ENCODE peak calls at places on chromosomes 4 and X, in five cellular contexts. One of them, this sample, is unnamed.
A peak's percentile ranks its signal among the peaks of the same experiment; 100 is the strongest.

GRCh38 chr4:76896731-76897521 is 1.0 kb downstream of the SOWAHB start:
- DNase-seq in mesothelial cell of epicardium: no peak
- DNase-seq in mucosa of gallbladder: no peak
- DNase-seq in posterior vena cava: no peak
- DNase-seq in fibroblast of lung: peak; percentile 41
- DNase-seq in this sample: peak; percentile 77

GRCh38 chr4:5996641-5997040 is 21.6 kb downstream of the C4orf50 start:
- DNase-seq in mesothelial cell of epicardium: no peak
- DNase-seq in mucosa of gallbladder: no peak
- DNase-seq in posterior vena cava: peak; percentile 23
- DNase-seq in fibroblast of lung: no peak
- DNase-seq in this sample: no peak

GRCh38 chrX:104854790-104855340 is 288.9 kb downstream of the IL1RAPL2 start:
- DNase-seq in mesothelial cell of epicardium: no peak
- DNase-seq in mucosa of gallbladder: no peak
- DNase-seq in posterior vena cava: no peak
- DNase-seq in fibroblast of lung: peak; percentile 84
- DNase-seq in this sample: no peak

GRCh38 chr4:76624271-76624681 is 189.2 kb downstream of the SHROOM3 start:
- DNase-seq in mesothelial cell of epicardium: no peak
- DNase-seq in mucosa of gallbladder: peak; percentile 57
- DNase-seq in posterior vena cava: peak; percentile 78
- DNase-seq in fibroblast of lung: peak; percentile 98
- DNase-seq in this sample: no peak

GRCh38 chrX:64187762-64188150 is 17.8 kb downstream of the AMER1 start:
- DNase-seq in mesothelial cell of epicardium: no peak
- DNase-seq in mucosa of gallbladder: no peak
- DNase-seq in posterior vena cava: no peak
- DNase-seq in fibroblast of lung: no peak
- DNase-seq in this sample: no peak

GRCh38 chrX:63889001-63889400 is 104.0 kb upstream of the ARHGEF9 start:
- DNase-seq in mesothelial cell of epicardium: no peak
- DNase-seq in mucosa of gallbladder: no peak
- DNase-seq in posterior vena cava: no peak
- DNase-seq in fibroblast of lung: peak; percentile 42
- DNase-seq in this sample: no peak

GRCh38 chrX:68504237-68504636 is 5.4 kb downstream of the YIPF6 start:
- DNase-seq in mesothelial cell of epicardium: no peak
- DNase-seq in mucosa of gallbladder: no peak
- DNase-seq in posterior vena cava: no peak
- DNase-seq in fibroblast of lung: peak; percentile 78
- DNase-seq in this sample: no peak

GRCh38 chrX:49192722-49193328 is 6.7 kb upstream of the PRICKLE3 start:
- DNase-seq in mesothelial cell of epicardium: no peak
- DNase-seq in mucosa of gallbladder: no peak
- DNase-seq in posterior vena cava: no peak
- DNase-seq in fibroblast of lung: peak; percentile 16
- DNase-seq in this sample: no peak

GRCh38 chr4:55366621-55367020 is 20.6 kb downstream of the SRD5A3 start:
- DNase-seq in mesothelial cell of epicardium: no peak
- DNase-seq in mucosa of gallbladder: no peak
- DNase-seq in posterior vena cava: no peak
- DNase-seq in fibroblast of lung: no peak
- DNase-seq in this sample: no peak

GRCh38 chr4:173448557-173448918 is 49.6 kb upstream of the SCRG1 start:
- DNase-seq in mesothelial cell of epicardium: no peak
- DNase-seq in mucosa of gallbladder: no peak
- DNase-seq in posterior vena cava: no peak
- DNase-seq in fibroblast of lung: peak; percentile 85
- DNase-seq in this sample: no peak

GRCh38 chrX:42246814-42247213 is 323.5 kb upstream of the CASK start:
- DNase-seq in mesothelial cell of epicardium: no peak
- DNase-seq in mucosa of gallbladder: no peak
- DNase-seq in posterior vena cava: no peak
- DNase-seq in fibroblast of lung: peak; percentile 4
- DNase-seq in this sample: peak; percentile 11

GRCh38 chr4:128528793-128529553 is 241.4 kb upstream of the PGRMC2 start:
- DNase-seq in mesothelial cell of epicardium: no peak
- DNase-seq in mucosa of gallbladder: peak; percentile 34
- DNase-seq in posterior vena cava: no peak
- DNase-seq in fibroblast of lung: peak; percentile 100
- DNase-seq in this sample: no peak

GRCh38 chr4:98510757-98511517 is 147.5 kb downstream of the TSPAN5 start:
- DNase-seq in mesothelial cell of epicardium: no peak
- DNase-seq in mucosa of gallbladder: no peak
- DNase-seq in posterior vena cava: no peak
- DNase-seq in fibroblast of lung: peak; percentile 94
- DNase-seq in this sample: no peak

GRCh38 chrX:93346309-93346708 is 327.1 kb downstream of the NAP1L3 start:
- DNase-seq in mesothelial cell of epicardium: no peak
- DNase-seq in mucosa of gallbladder: no peak
- DNase-seq in posterior vena cava: no peak
- DNase-seq in fibroblast of lung: no peak
- DNase-seq in this sample: no peak

GRCh38 chr4:144202091-144202490 is 61.6 kb upstream of the GYPA start:
- DNase-seq in mesothelial cell of epicardium: no peak
- DNase-seq in mucosa of gallbladder: no peak
- DNase-seq in posterior vena cava: no peak
- DNase-seq in fibroblast of lung: no peak
- DNase-seq in this sample: no peak

GRCh38 chrX:40307871-40308270 is 210.1 kb upstream of the BCOR start:
- DNase-seq in mesothelial cell of epicardium: no peak
- DNase-seq in mucosa of gallbladder: no peak
- DNase-seq in posterior vena cava: no peak
- DNase-seq in fibroblast of lung: no peak
- DNase-seq in this sample: no peak

GRCh38 chr4:154939851-154940250 is 158.8 kb downstream of the RBM46 start:
- DNase-seq in mesothelial cell of epicardium: no peak
- DNase-seq in mucosa of gallbladder: no peak
- DNase-seq in posterior vena cava: no peak
- DNase-seq in fibroblast of lung: no peak
- DNase-seq in this sample: no peak

GRCh38 chrX:37860731-37861130 is 13.4 kb upstream of the DYNLT3 start:
- DNase-seq in mesothelial cell of epicardium: no peak
- DNase-seq in mucosa of gallbladder: no peak
- DNase-seq in posterior vena cava: no peak
- DNase-seq in fibroblast of lung: peak; percentile 49
- DNase-seq in this sample: no peak

GRCh38 chr4:95466791-95467190 is 82.0 kb downstream of the UNC5C start:
- DNase-seq in mesothelial cell of epicardium: no peak
- DNase-seq in mucosa of gallbladder: no peak
- DNase-seq in posterior vena cava: no peak
- DNase-seq in fibroblast of lung: no peak
- DNase-seq in this sample: no peak

GRCh38 chrX:34770511-34770910 is 113.4 kb upstream of the TMEM47 start:
- DNase-seq in mesothelial cell of epicardium: no peak
- DNase-seq in mucosa of gallbladder: no peak
- DNase-seq in posterior vena cava: no peak
- DNase-seq in fibroblast of lung: no peak
- DNase-seq in this sample: no peak

GRCh38 chr4:137427411-137427810 is 104.9 kb downstream of the PCDH18 start:
- DNase-seq in mesothelial cell of epicardium: no peak
- DNase-seq in mucosa of gallbladder: no peak
- DNase-seq in posterior vena cava: no peak
- DNase-seq in fibroblast of lung: no peak
- DNase-seq in this sample: no peak

GRCh38 chr4:57504139-57504538 is 394.0 kb upstream of the IGFBP7 start:
- DNase-seq in mesothelial cell of epicardium: no peak
- DNase-seq in mucosa of gallbladder: no peak
- DNase-seq in posterior vena cava: no peak
- DNase-seq in fibroblast of lung: no peak
- DNase-seq in this sample: no peak

GRCh38 chrX:39477438-39478120 is 620.2 kb downstream of the BCOR start:
- DNase-seq in mesothelial cell of epicardium: no peak
- DNase-seq in mucosa of gallbladder: peak; percentile 43
- DNase-seq in posterior vena cava: peak; percentile 89
- DNase-seq in fibroblast of lung: peak; percentile 27
- DNase-seq in this sample: peak; percentile 25

GRCh38 chrX:38694394-38694793 is 106.9 kb upstream of the MID1IP1 start:
- DNase-seq in mesothelial cell of epicardium: no peak
- DNase-seq in mucosa of gallbladder: no peak
- DNase-seq in posterior vena cava: no peak
- DNase-seq in fibroblast of lung: peak; percentile 20
- DNase-seq in this sample: no peak

GRCh38 chrX:121151293-121151692 is 103.9 kb downstream of the GLUD2 start:
- DNase-seq in mesothelial cell of epicardium: no peak
- DNase-seq in mucosa of gallbladder: no peak
- DNase-seq in posterior vena cava: no peak
- DNase-seq in fibroblast of lung: no peak
- DNase-seq in this sample: no peak

GRCh38 chr4:24794916-24795665 is at the start of gene SOD3:
- DNase-seq in mesothelial cell of epicardium: no peak
- DNase-seq in mucosa of gallbladder: peak; percentile 84
- DNase-seq in posterior vena cava: peak; percentile 94
- DNase-seq in fibroblast of lung: peak; percentile 91
- DNase-seq in this sample: peak; percentile 17

GRCh38 chr4:876780-877179 is 50.9 kb upstream of the CPLX1 start:
- DNase-seq in mesothelial cell of epicardium: no peak
- DNase-seq in mucosa of gallbladder: no peak
- DNase-seq in posterior vena cava: no peak
- DNase-seq in fibroblast of lung: no peak
- DNase-seq in this sample: no peak

GRCh38 chrX:131675596-131676194 is 131.8 kb downstream of the OR13H1 start:
- DNase-seq in mesothelial cell of epicardium: no peak
- DNase-seq in mucosa of gallbladder: no peak
- DNase-seq in posterior vena cava: no peak
- DNase-seq in fibroblast of lung: peak; percentile 3
- DNase-seq in this sample: no peak

GRCh38 chrX:19611636-19612376 is 96.5 kb upstream of the MAP3K15 start:
- DNase-seq in mesothelial cell of epicardium: no peak
- DNase-seq in mucosa of gallbladder: no peak
- DNase-seq in posterior vena cava: no peak
- DNase-seq in fibroblast of lung: no peak
- DNase-seq in this sample: no peak

GRCh38 chrX:109347618-109348017 is 134.3 kb downstream of the GUCY2F start:
- DNase-seq in mesothelial cell of epicardium: no peak
- DNase-seq in mucosa of gallbladder: no peak
- DNase-seq in posterior vena cava: no peak
- DNase-seq in fibroblast of lung: peak; percentile 74
- DNase-seq in this sample: no peak

GRCh38 chr4:188031751-188032150 is 36.2 kb downstream of the ZFP42 start:
- DNase-seq in mesothelial cell of epicardium: no peak
- DNase-seq in mucosa of gallbladder: no peak
- DNase-seq in posterior vena cava: no peak
- DNase-seq in fibroblast of lung: no peak
- DNase-seq in this sample: no peak

GRCh38 chr4:170008376-170008775 is 17.8 kb downstream of the MFAP3L start:
- DNase-seq in mesothelial cell of epicardium: no peak
- DNase-seq in mucosa of gallbladder: no peak
- DNase-seq in posterior vena cava: no peak
- DNase-seq in fibroblast of lung: no peak
- DNase-seq in this sample: no peak

GRCh38 chr4:156792462-156793085 is 179.0 kb downstream of the PDGFC start:
- DNase-seq in mesothelial cell of epicardium: no peak
- DNase-seq in mucosa of gallbladder: no peak
- DNase-seq in posterior vena cava: no peak
- DNase-seq in fibroblast of lung: peak; percentile 70
- DNase-seq in this sample: no peak

GRCh38 chrX:132292753-132293152 is 73.5 kb upstream of the RAP2C start:
- DNase-seq in mesothelial cell of epicardium: no peak
- DNase-seq in mucosa of gallbladder: no peak
- DNase-seq in posterior vena cava: no peak
- DNase-seq in fibroblast of lung: peak; percentile 39
- DNase-seq in this sample: peak; percentile 52

GRCh38 chr4:76670631-76671030 is 227.3 kb downstream of the SOWAHB start:
- DNase-seq in mesothelial cell of epicardium: no peak
- DNase-seq in mucosa of gallbladder: no peak
- DNase-seq in posterior vena cava: no peak
- DNase-seq in fibroblast of lung: no peak
- DNase-seq in this sample: no peak

GRCh38 chr4:74167585-74167984 is 9.7 kb downstream of the MTHFD2L start:
- DNase-seq in mesothelial cell of epicardium: no peak
- DNase-seq in mucosa of gallbladder: no peak
- DNase-seq in posterior vena cava: no peak
- DNase-seq in fibroblast of lung: no peak
- DNase-seq in this sample: no peak

GRCh38 chr4:79042079-79042674 is 102.9 kb upstream of the PAQR3 start:
- DNase-seq in mesothelial cell of epicardium: no peak
- DNase-seq in mucosa of gallbladder: peak; percentile 34
- DNase-seq in posterior vena cava: no peak
- DNase-seq in fibroblast of lung: peak; percentile 16
- DNase-seq in this sample: peak; percentile 45

This sample was measured in small intestine.